ENCODE peak calls at places on chromosome 4, in five cellular contexts. W, J, C, H and D are unnamed samples.

GRCh38 chr4:37389967-37390580 is 145.5 kb downstream of the NWD2 start:
- DNase-seq in J (no peak), W (peak; percentile 25), C (peak; percentile 3), H (no peak), D (no peak)

GRCh38 chr4:10140866-10141759 is 24.5 kb upstream of the WDR1 start:
- DNase-seq in C (no peak), W (no peak), J (no peak), H (no peak), D (no peak)

GRCh38 chr4:37889849-37890500 is 909 bp upstream of the TBC1D1 start:
- DNase-seq in H (peak; percentile 85), W (no peak), J (no peak), C (no peak), D (no peak)

GRCh38 chr4:24794111-24794860 is 1.1 kb upstream of the SOD3 start:
- DNase-seq in J (no peak), W (no peak), C (no peak), H (peak; percentile 86), D (no peak)

GRCh38 chr4:176435891-176436499 is 116.2 kb downstream of the SPCS3 start:
- DNase-seq in J (no peak), W (no peak), H (no peak), C (no peak), D (no peak)

GRCh38 chr4:69823481-69824186 is 36.3 kb downstream of the SULT1E1 start:
- DNase-seq in H (no peak), C (peak; percentile 53), W (peak; percentile 17), J (peak; percentile 76), D (peak; percentile 44)

GRCh38 chr4:76589402-76589801 is 154.4 kb downstream of the SHROOM3 start:
- DNase-seq in H (no peak), W (peak; percentile 47), C (no peak), J (no peak), D (no peak)

GRCh38 chr4:180449395-180449956 is 1793.7 kb upstream of the TENM3 start:
- DNase-seq in J (no peak), C (no peak), H (no peak), W (peak; percentile 50), D (no peak)

GRCh38 chr4:159048166-159048886 is 54.6 kb upstream of the RAPGEF2 start:
- DNase-seq in H (peak; percentile 69), C (no peak), W (peak; percentile 30), J (peak; percentile 81), D (no peak)

GRCh38 chr4:186810613-186811150 is 87.0 kb upstream of the FAT1 start:
- DNase-seq in W (no peak), C (no peak), J (no peak), H (no peak), D (no peak)

GRCh38 chr4:7371122-7371941 is 63.4 kb downstream of the PSAPL1 start:
- DNase-seq in W (no peak), C (no peak), H (no peak), J (no peak), D (no peak)

GRCh38 chr4:36088542-36088941 is 155.8 kb downstream of the ARAP2 start:
- DNase-seq in W (peak; percentile 4), C (no peak), J (no peak), H (no peak), D (no peak)

GRCh38 chr4:185211641-185212040 is 2.2 kb downstream of the SNX25 start:
- DNase-seq in W (no peak), J (no peak), C (no peak), H (no peak), D (no peak)

GRCh38 chr4:185215261-185215660 is 5.9 kb downstream of the SNX25 start:
- DNase-seq in H (no peak), C (no peak), W (no peak), J (no peak), D (no peak)

GRCh38 chr4:185213341-185213740 is 3.9 kb downstream of the SNX25 start:
- DNase-seq in J (no peak), H (no peak), C (no peak), W (no peak), D (no peak)

GRCh38 chr4:185212566-185212965 is 3.2 kb downstream of the SNX25 start:
- DNase-seq in C (no peak), H (no peak), W (no peak), J (no peak), D (no peak)

GRCh38 chr4:185213829-185214228 is 4.4 kb downstream of the SNX25 start:
- DNase-seq in J (no peak), C (no peak), W (no peak), H (no peak), D (no peak)
- H3K4me3 ChIP-seq in J (no peak overlapping the region), C (no peak overlapping the region), W (no peak overlapping the region), H (no peak overlapping the region), D (no peak overlapping the region)

GRCh38 chr4:156347412-156348075 is 393.9 kb upstream of the CTSO start:
- DNase-seq in C (no peak), J (no peak), H (no peak), W (peak; percentile 17), D (no peak)
- H3K27ac ChIP-seq in C (no peak overlapping the region), J (no peak overlapping the region), H (no peak overlapping the region), W (peak overlapping the region; percentile 24), D (no peak overlapping the region)

GRCh38 chr4:121072080-121072835 is at the start of gene NDNF:
- DNase-seq in C (peak; percentile 17), W (peak; percentile 69), J (peak; percentile 87), H (peak; percentile 74), D (peak; percentile 62)

GRCh38 chr4:121070696-121071639 is 1.4 kb downstream of the NDNF start:
- DNase-seq in W (peak; percentile 79), C (peak; percentile 16), H (peak; percentile 75), J (peak; percentile 82), D (peak; percentile 9)

GRCh38 chr4:121072836-121073362 is 564 bp upstream of the NDNF start:
- DNase-seq in W (peak; percentile 42), J (peak; percentile 73), H (peak; percentile 67), C (peak; percentile 12), D (peak; percentile 7)

GRCh38 chr4:121071640-121072037 is 696 bp downstream of the NDNF start:
- DNase-seq in J (no peak), C (no peak), W (no peak), H (no peak), D (no peak)

GRCh38 chr4:121073672-121074386 is 1.5 kb upstream of the NDNF start:
- DNase-seq in C (no peak), W (no peak), H (no peak), J (no peak), D (no peak)
- H3K27me3 ChIP-seq in C (peaks cover 49% of the 10 kb centered on the region), W (no peaks in the 10 kb centered on the region), H (peaks cover 2% of the 10 kb centered on the region), J (peaks cover 15% of the 10 kb centered on the region), D (peaks cover 37% of the 10 kb centered on the region)

GRCh38 chr4:110850461-110851447 is 227.9 kb upstream of the PITX2 start:
- DNase-seq in H (no peak), W (peak; percentile 89), J (no peak), C (no peak), D (no peak)
- H3K4me3 ChIP-seq in H (no peak overlapping the region), W (peak overlapping the region; percentile 49), J (no peak overlapping the region), C (no peak overlapping the region), D (no peak overlapping the region)

GRCh38 chr4:4398430-4398829 is 11.5 kb downstream of the NSG1 start:
- DNase-seq in H (no peak), W (no peak), C (no peak), J (no peak), D (no peak)

GRCh38 chr4:4395849-4396627 is 9.1 kb downstream of the NSG1 start:
- DNase-seq in J (no peak), W (no peak), H (no peak), C (no peak), D (no peak)

GRCh38 chr4:4396628-4397440 is 9.9 kb downstream of the NSG1 start:
- DNase-seq in H (no peak), C (no peak), J (no peak), W (peak; percentile 45), D (no peak)

GRCh38 chr4:4394644-4395043 is 7.7 kb downstream of the NSG1 start:
- DNase-seq in C (no peak), H (no peak), W (no peak), J (no peak), D (no peak)

GRCh38 chr4:4397441-4397819 is 10.5 kb downstream of the NSG1 start:
- DNase-seq in H (no peak), W (no peak), J (no peak), C (no peak), D (no peak)
- H3K27ac ChIP-seq in H (no peak overlapping the region), W (no peak overlapping the region), J (no peak overlapping the region), C (no peak overlapping the region), D (no peak overlapping the region)

DNA sequence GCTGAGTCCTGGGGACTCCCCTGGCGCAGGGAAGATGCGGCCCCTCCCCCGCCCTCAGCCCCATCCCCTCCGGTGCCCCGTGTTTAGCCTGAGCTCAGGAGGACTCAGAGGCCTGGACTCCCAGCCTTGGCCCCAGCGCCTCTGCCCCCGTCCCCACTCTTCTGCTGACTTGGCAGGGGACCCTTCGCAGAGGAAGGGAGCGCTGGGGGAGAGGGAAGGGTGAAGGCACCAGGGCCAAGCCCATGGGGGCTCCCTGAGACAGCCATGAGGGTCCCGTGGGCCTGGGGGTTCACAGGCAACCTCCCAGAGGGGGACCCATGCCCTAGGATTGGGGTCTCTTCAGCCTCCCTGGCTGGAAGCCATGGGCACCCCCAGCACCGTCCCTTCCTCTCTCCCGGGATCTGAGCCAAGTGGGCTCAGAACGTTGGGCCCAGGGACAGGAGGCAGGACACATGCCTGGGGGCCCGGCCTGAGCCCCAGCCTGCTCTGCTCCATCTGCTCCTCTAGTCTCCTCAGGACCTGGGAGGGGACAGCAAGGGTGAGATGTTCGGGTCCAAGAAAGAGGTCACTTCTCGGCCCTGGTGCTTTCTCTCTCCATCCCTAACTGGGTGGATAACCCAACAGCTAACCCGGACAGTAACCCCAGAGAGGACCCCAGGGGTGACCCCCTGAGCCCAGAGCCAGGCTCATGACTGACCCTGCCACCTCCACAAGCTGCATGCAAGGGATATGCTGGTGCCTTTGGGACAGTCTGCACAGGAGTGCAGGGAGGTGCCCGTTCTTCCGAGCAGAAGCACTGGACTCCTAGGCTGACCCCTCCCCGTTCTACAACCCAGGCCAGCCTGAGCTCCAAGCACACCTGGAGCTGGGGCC is 1.5 kb upstream of the CPLX1 start:
- DNase-seq in H (peak; percentile 56), W (no peak), J (peak; percentile 55), C (no peak), D (no peak)
- H3K27me3 ChIP-seq in H (peaks cover 93% of the 10 kb centered on the region), W (peaks cover 5% of the 10 kb centered on the region), J (peaks cover 69% of the 10 kb centered on the region), C (no peaks in the 10 kb centered on the region), D (peaks cover 24% of the 10 kb centered on the region)

GRCh38 chr4:121819216-121819980 is 4.3 kb downstream of the CCNA2 start:
- DNase-seq in H (no peak), J (no peak), W (no peak), C (no peak), D (no peak)

GRCh38 chr4:121823505-121824170 is at the start of gene CCNA2:
- DNase-seq in C (peak; percentile 94), H (peak; percentile 98), W (peak; percentile 98), J (peak; percentile 96), D (peak; percentile 93)

GRCh38 chr4:121822796-121823504 is 733 bp downstream of the CCNA2 start:
- DNase-seq in C (peak; percentile 42), J (no peak), W (peak; percentile 81), H (peak; percentile 65), D (peak; percentile 40)

GRCh38 chr4:121824171-121824527 is 466 bp upstream of the CCNA2 start:
- DNase-seq in C (no peak), J (no peak), W (no peak), H (no peak), D (no peak)

GRCh38 chr4:121822047-121822446 is 1.6 kb downstream of the CCNA2 start:
- DNase-seq in C (no peak), H (no peak), J (no peak), W (no peak), D (no peak)
- H3K4me3 ChIP-seq in C (peak overlapping the region; percentile 93), H (no peak overlapping the region), J (no peak overlapping the region), W (peak overlapping the region; percentile 81), D (no peak overlapping the region)